ENCODE peak calls at places on chromosome 9, in nine cellular contexts. M is RWPE1, T is aorta, W is progenitor cell of endocrine pancreas, X is fibroblast of the aortic adventitia, B is T-cell, K is islet precursor cell, Y is colonic mucosa, E is GM06990. U is an unnamed sample.

GRCh38 chr9:136714096-136714875 is 1.9 kb downstream of the DIPK1B start:
- DNase-seq in Y (no peak), W (no peak), K (peak; percentile 47), T (no peak), E (no peak), M (no peak), B (no peak), X (no peak), U (no peak)

GRCh38 chr9:99055384-99055783 is 49.5 kb upstream of the TGFBR1 start:
- DNase-seq in X (peak; percentile 39), M (peak; percentile 38), W (no peak), T (no peak), K (no peak), B (no peak), E (no peak), Y (no peak), U (no peak)

GRCh38 chr9:93898502-93899426 is 56.4 kb downstream of the BARX1 start:
- DNase-seq in E (no peak), X (no peak), W (peak; percentile 4), K (peak; percentile 41), B (peak; percentile 11), Y (no peak), T (no peak), M (no peak), U (no peak)

GRCh38 chr9:136245194-136246150 is at the start of gene QSOX2:
- DNase-seq in B (peak; percentile 77), K (peak; percentile 85), Y (peak; percentile 82), T (peak; percentile 88), W (peak; percentile 73), E (peak; percentile 81), M (peak; percentile 92), X (peak; percentile 76), U (peak; percentile 83)

GRCh38 chr9:69392826-69393225 is 67.8 kb downstream of the ENTREP1 start:
- DNase-seq in K (no peak), B (no peak), Y (no peak), X (no peak), M (no peak), E (no peak), W (no peak), T (no peak), U (no peak)

GRCh38 chr9:79883073-79883645 is 311.4 kb downstream of the TLE4 start:
- DNase-seq in E (no peak), K (no peak), W (no peak), T (no peak), X (no peak), B (peak; percentile 71), M (no peak), Y (no peak), U (no peak)

GRCh38 chr9:89189215-89189614 is 10.6 kb upstream of the SHC3 start:
- DNase-seq in M (no peak), X (no peak), Y (no peak), E (no peak), B (no peak), T (no peak), W (no peak), K (peak; percentile 52), U (no peak)

GRCh38 chr9:72292184-72292787 is 72.7 kb downstream of the ZFAND5 start:
- DNase-seq in E (no peak), M (no peak), W (no peak), Y (no peak), T (no peak), X (peak; percentile 78), K (no peak), B (no peak), U (no peak)

GRCh38 chr9:2824564-2824963 is 19.3 kb downstream of the PUM3 start:
- DNase-seq in M (no peak), E (no peak), T (no peak), X (no peak), B (no peak), Y (no peak), K (peak; percentile 69), W (no peak), U (no peak)

GRCh38 chr9:114386886-114387677 is 700 bp downstream of the AKNA start:
- DNase-seq in B (no peak), Y (peak; percentile 76), T (peak; percentile 78), K (no peak), M (no peak), W (no peak), X (no peak), E (peak; percentile 46), U (no peak)

GRCh38 chr9:122394265-122395242 is 23.7 kb downstream of the PTGS1 start:
- DNase-seq in E (no peak), X (peak; percentile 98), M (peak; percentile 79), T (peak; percentile 74), K (peak; percentile 61), Y (peak; percentile 44), W (no peak), B (no peak), U (no peak)